ENCODE peak calls at places on chromosomes 7 and 10, in six cellular contexts. M is Karpas-422, F is right cardiac atrium, Y is uterus, I is H7, V is brain microvascular endothelial cell. J is an unnamed sample. For H3K27me3, the result is how much of the 10 kb centered on the place peaks cover.

GRCh38 chr7:49166441-49166840 is 242.1 kb downstream of the CDC14C start:
- DNase-seq in F (no peak), I (peak), Y (no peak), V (no peak), M (peak), J (no peak)

GRCh38 chr7:77959080-77959479 is 160.5 kb downstream of the PHTF2 start:
- DNase-seq in Y (no peak), I (no peak), F (no peak), V (no peak), M (no peak), J (no peak)

GRCh38 chr10:77532068-77532467 is 105.5 kb downstream of the KCNMA1 start:
- DNase-seq in V (peak), Y (no peak), I (no peak), M (no peak), F (no peak), J (no peak)

GRCh38 chr7:69608878-69609277 is 10.6 kb downstream of the AUTS2 start:
- DNase-seq in Y (no peak), F (no peak), M (no peak), V (no peak), I (peak), J (no peak)

GRCh38 chr10:44971419-44971818 is 7.2 kb downstream of the DEPP1 start:
- DNase-seq in M (no peak), V (no peak), I (peak), F (no peak), Y (no peak), J (no peak)

GRCh38 chr7:55561756-55562155 is 10.5 kb downstream of the VOPP1 start:
- DNase-seq in M (no peak), I (no peak), Y (no peak), V (no peak), F (no peak), J (no peak)

GRCh38 chr7:75854233-75854632 is 24.6 kb upstream of the RHBDD2 start:
- DNase-seq in I (no peak), V (peak), F (no peak), M (no peak), Y (no peak), J (peak)

GRCh38 chr10:58280485-58280884 is 11.5 kb downstream of the CISD1 start:
- DNase-seq in M (no peak), V (peak), Y (no peak), I (no peak), F (no peak), J (no peak)

GRCh38 chr10:65611592-65611991 is 1314.2 kb upstream of the LRRTM3 start:
- DNase-seq in Y (no peak), I (no peak), V (peak), F (no peak), M (no peak), J (no peak)

GRCh38 chr7:126690104-126690503 is 562.6 kb downstream of the GRM8 start:
- DNase-seq in Y (no peak), I (no peak), M (no peak), V (no peak), F (peak), J (no peak)

GRCh38 chr7:73520673-73521635 is 1.1 kb downstream of the BAZ1B start:
- DNase-seq in M (peak), F (peak), Y (no peak), V (no peak), I (peak), J (peak)

GRCh38 chr10:50788951-50789904 is 49.5 kb downstream of the ASAH2B start:
- DNase-seq in Y (no peak), F (no peak), M (peak), V (peak), I (peak), J (peak)

GRCh38 chr10:33290286-33291052 is 44.0 kb downstream of the NRP1 start:
- DNase-seq in F (no peak), Y (no peak), I (no peak), V (no peak), M (no peak), J (no peak)

GRCh38 chr7:2517678-2518077 is 1.9 kb upstream of the LFNG start:
- DNase-seq in M (no peak), I (no peak), V (peak), F (no peak), Y (no peak), J (no peak)

GRCh38 chr10:21526952-21527633 is 1.6 kb upstream of the SKIDA1 start:
- DNase-seq in M (peak), I (peak), V (peak), Y (peak), F (peak), J (peak)

GRCh38 chr7:94655884-94656657 is at the start of gene SGCE:
- DNase-seq in I (peak), M (peak), V (peak), F (peak), Y (peak), J (peak)

GRCh38 chr10:31659665-31660064 is 269.0 kb downstream of the ARHGAP12 start:
- DNase-seq in F (no peak), Y (no peak), M (no peak), V (no peak), I (no peak), J (no peak)

GRCh38 chr7:100590077-100590737 is 4.1 kb downstream of the FBXO24 start:
- DNase-seq in V (no peak), I (no peak), F (peak), M (no peak), Y (no peak), J (no peak)

GRCh38 chr10:44581996-44582395 is 197.1 kb upstream of the CXCL12 start:
- DNase-seq in I (no peak), Y (no peak), F (peak), V (no peak), M (no peak), J (no peak)

GRCh38 chr7:117072620-117073118 is 119.4 kb downstream of the ST7 start:
- DNase-seq in M (no peak), I (no peak), F (peak), Y (peak), V (peak), J (peak)

GRCh38 chr10:71963756-71964668 is at the start of gene CHST3:
- DNase-seq in Y (peak), F (peak), M (no peak), V (no peak), I (peak), J (peak)

GRCh38 chr10:113266152-113266551 is 286.7 kb upstream of the HABP2 start:
- DNase-seq in Y (no peak), V (no peak), M (no peak), I (no peak), F (no peak), J (no peak)

GRCh38 chr7:19009241-19009935 is 108.0 kb downstream of the TWIST1 start:
- DNase-seq in I (no peak), M (no peak), F (no peak), Y (no peak), V (no peak), J (peak)

GRCh38 chr7:51369746-51370145 is 53.1 kb upstream of the COBL start:
- DNase-seq in Y (no peak), I (peak), M (peak), F (no peak), V (peak), J (peak)

GRCh38 chr10:73946253-73947145 is 35.6 kb downstream of the PLAU start:
- DNase-seq in V (no peak), F (no peak), M (no peak), Y (no peak), I (peak), J (no peak)

GRCh38 chr7:25707733-25708132 is 444.3 kb upstream of the NFE2L3 start:
- DNase-seq in I (no peak), Y (no peak), V (peak), M (no peak), F (peak), J (peak)

GRCh38 chr10:108393111-108393510 is 1228.6 kb upstream of the SORCS1 start:
- DNase-seq in M (no peak), V (no peak), Y (no peak), I (no peak), F (peak), J (no peak)

GRCh38 chr10:15472431-15473400 is 101.6 kb upstream of the FAM171A1 start:
- DNase-seq in V (peak), I (peak), M (no peak), Y (peak), F (peak), J (peak)

GRCh38 chr7:47968852-47969774 is 10.3 kb downstream of the HUS1 start:
- DNase-seq in Y (peak), V (peak), I (peak), M (peak), F (peak), J (peak)

GRCh38 chr10:101330236-101331225 is 23.4 kb upstream of the BTRC start:
- DNase-seq in F (no peak), V (peak), I (no peak), M (peak), Y (no peak), J (no peak)

DNA sequence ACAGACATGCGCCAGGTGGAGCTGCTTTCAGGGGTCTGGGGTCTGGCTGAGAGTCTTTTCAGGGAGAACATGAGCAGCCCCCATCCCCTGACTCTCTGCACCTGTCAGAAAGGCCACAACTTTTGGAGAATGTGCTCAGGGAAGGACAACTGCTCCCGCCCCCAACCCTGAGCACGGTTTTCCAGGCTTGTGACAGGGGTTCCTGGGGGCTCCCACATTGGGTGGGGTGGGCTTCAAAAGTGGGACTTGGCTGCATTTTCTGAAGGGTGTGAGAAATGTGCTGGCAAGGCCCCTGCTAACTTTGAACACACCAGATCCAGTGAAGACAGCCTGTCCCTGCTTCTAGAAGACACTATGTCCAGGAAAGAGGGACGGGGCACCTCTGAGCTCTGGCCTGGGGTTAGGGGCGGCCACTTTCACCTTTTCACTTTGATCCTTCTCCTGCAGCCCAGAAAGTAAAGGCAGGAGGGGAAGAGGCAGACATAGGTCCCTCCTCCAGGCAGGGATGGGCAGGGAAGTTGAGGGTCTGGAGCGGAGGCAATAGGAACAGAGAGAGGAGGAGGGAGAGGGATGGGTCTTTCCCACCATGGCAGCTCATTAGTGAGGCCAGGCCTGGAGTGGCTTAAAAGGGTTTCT is 1.6 kb downstream of the KCP start:
- DNase-seq in F (peak), Y (no peak), I (peak), M (no peak), V (no peak), J (no peak)
- H3K27me3 ChIP-seq in F (under half), Y (under half), I (under half), M (under half), V (under half), J (under half)

GRCh38 chr7:41881313-41882130 is 178.6 kb upstream of the INHBA start:
- DNase-seq in Y (no peak), M (peak), F (peak), I (no peak), V (peak), J (peak)
- H3K27me3 ChIP-seq in Y (under half), M (under half), F (under half), I (under half), V (under half), J (under half)

DNA sequence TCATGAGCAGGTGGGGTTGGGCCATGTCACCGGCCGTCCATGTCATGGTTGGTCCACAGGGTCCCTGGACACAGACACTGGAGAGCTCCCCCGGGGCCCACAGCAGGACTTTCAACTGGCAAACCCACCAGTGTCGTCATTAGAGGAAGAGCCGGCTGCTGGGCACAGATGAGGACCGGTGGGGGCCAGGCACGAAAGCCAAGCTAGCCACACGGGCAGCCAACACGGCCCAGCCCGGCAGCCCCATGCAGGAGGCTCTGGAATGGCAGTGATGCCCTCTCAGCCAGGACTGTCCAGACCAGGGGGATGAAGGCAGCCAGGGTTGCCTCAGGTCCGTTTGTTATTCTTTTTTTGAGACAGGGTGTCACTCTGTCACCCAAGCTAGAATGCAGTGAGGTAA is 21.1 kb upstream of the UNCX start:
- DNase-seq in F (no peak), I (no peak), V (no peak), M (no peak), Y (no peak), J (no peak)
- H3K27me3 ChIP-seq in F (under half), I (under half), V (under half), M (under half), Y (under half), J (under half)

GRCh38 chr10:29922226-29922625 is 137.2 kb downstream of the JCAD start:
- DNase-seq in Y (no peak), M (no peak), V (no peak), I (no peak), F (no peak), J (no peak)

GRCh38 chr10:29918623-29919400 is 140.6 kb downstream of the JCAD start:
- DNase-seq in V (no peak), Y (no peak), I (no peak), F (no peak), M (no peak), J (no peak)

GRCh38 chr10:29922904-29923303 is 136.5 kb downstream of the JCAD start:
- DNase-seq in I (no peak), Y (no peak), F (no peak), V (no peak), M (no peak), J (no peak)

GRCh38 chr10:29920408-29921070 is 138.8 kb downstream of the JCAD start:
- DNase-seq in F (no peak), V (no peak), M (no peak), Y (no peak), I (no peak), J (no peak)

DNA sequence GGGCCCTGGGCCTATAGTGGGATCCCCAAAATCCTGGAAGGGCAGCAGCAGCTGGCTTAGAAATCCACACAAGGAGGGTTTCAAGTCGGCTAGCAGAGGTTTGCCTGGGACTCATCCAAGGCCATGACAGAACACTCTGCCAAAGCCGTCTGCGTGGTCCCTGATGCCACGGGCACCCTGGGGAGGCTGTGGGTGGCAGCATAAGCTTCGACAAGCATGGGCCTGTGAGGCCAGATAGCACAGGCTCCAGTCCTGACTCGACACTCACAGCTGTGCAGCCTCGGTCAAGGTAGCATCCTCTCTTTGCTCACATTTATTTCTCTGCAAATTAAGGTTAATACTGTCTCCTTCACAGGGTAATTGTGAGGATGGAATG is 138.3 kb downstream of the JCAD start:
- DNase-seq in M (no peak), V (no peak), F (no peak), I (no peak), Y (no peak), J (no peak)
- H3K27me3 ChIP-seq in M (under half), V (under half), F (under half), I (under half), Y (under half), J (under half)

GRCh38 chr10:47335906-47336305 is 12.3 kb upstream of the RBP3 start:
- DNase-seq in F (no peak), V (no peak), Y (no peak), M (no peak), I (no peak), J (no peak)

GRCh38 chr10:47337243-47337642 is 10.9 kb upstream of the RBP3 start:
- DNase-seq in Y (no peak), M (no peak), I (no peak), V (no peak), F (no peak), J (no peak)

GRCh38 chr10:47339186-47339735 is 8.9 kb upstream of the RBP3 start:
- DNase-seq in M (no peak), Y (no peak), I (no peak), V (no peak), F (no peak), J (no peak)

GRCh38 chr10:47334627-47335026 is 12.4 kb downstream of the GDF2 start:
- DNase-seq in M (no peak), V (no peak), Y (no peak), F (no peak), I (no peak), J (no peak)

DNA sequence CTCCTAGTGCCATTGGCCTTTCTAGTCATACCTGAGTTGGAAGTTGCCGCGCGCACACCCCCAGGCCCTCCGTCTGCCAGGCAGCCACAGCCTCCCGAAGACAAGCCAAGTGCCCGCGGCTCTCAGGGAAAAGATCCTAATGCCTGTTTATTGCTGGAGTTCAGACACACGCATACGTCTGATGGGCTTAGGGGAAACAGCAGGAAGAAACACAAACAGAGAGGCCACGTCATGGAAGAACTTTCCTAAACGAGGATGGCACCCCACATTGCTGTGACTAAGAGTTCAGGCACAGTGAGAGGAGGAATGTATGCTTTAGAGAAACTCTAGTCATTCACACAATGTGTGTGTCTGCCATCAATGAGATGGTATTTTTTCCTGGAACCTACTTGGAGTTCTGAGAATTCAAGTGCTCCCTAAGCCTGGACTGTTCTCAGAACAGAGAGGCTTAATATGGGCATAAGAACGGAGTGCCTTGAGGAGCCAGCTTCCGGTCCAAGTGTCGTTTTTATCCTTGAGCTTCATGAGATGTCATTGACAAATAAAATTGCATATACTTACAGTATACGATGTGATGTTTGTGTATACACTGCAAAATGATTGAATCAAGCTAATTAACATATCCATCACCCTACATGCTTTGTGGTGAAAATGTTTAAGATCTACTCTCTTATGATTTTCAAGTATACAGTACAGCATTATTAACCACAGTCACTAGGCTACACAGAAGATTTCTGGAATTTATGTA is 11.6 kb upstream of the RBP3 start:
- DNase-seq in V (peak), I (no peak), M (no peak), F (no peak), Y (no peak), J (no peak)
- H3K27me3 ChIP-seq in V (under half), I (under half), M (under half), F (under half), Y (under half), J (under half)

DNA sequence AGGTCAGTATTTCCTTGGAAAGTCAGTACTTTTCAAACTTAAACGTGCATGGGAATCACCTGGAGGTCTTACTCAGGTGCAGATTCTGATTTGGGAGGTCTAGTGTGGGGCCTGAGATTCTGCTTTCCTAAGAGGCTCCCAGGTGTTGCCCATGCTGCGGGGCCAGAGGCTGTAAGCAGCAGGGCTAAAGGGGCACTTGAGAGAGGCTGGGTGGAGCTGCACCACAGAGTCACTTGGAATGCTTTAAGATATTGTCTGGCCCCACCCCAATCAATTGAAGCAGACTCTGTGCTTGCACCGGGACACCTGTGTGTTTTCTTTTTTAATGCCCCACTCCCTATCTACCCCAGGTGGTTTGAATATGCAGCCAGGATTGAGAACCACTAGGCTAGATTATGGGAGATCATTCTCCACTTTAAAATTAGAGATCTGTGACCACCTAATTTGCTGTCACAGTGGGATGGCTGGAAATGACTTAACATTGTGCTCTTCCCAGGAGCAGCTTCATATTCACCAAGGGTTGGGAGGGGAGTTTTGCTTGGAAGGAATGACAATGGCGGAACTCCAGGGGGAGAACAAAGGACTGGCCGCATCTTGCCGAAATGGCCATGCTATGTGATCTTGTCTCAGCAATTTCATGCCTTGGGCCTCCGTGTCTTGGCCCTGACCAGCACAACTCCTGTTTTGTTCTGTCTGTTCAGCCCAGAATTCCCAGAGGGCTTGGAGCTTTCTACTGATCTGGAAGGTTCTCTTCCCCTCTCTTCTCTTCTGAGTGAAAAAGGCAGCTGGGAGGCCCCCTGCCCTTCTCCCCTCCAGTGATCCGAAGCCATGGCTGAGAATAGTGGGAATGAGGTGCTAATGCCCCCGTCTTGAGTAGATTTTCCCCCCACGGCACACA is 80.2 kb downstream of the FAM241B start:
- DNase-seq in Y (no peak), V (no peak), I (peak), F (no peak), M (no peak), J (no peak)
- H3K27me3 ChIP-seq in Y (under half), V (under half), I (under half), F (under half), M (under half), J (under half)

DNA sequence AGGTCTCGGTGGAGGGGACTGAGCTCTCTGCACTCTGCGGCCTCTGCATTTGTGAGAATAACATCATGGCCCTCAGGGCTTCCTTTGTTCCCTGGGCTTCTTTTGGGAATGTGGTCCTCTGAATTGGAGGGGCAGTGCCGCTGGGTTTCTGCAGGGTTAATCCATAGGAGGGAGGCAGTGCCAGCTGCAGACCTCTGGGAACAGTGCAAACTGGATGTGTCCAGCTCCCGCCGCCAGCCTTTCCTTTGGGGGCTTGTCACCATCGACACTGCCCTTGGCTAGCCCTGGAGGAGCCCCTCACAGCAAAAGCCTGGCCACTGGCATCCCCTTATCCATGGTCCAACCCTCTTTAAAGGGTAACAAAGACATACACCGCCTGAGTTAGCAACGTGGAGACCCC is 174.0 kb downstream of the WDR37 start:
- DNase-seq in V (no peak), I (peak), F (no peak), M (no peak), Y (no peak), J (no peak)
- H3K27me3 ChIP-seq in V (under half), I (under half), F (under half), M (under half), Y (under half), J (under half)

J was measured in cardiac muscle cell.